ENCODE peak calls at places on chromosomes 13 and 19, in five cellular contexts. V is NCI-H2029; I is left kidney; Y is stimulated activated CD4-positive, alpha-beta T cell treated with anti-CD3 and anti-CD28 coated beads, Interleukin-2, amount 100 ng/mL, for 48 hours; C is amniotic stem cell. Z is an unnamed sample.

GRCh38 chr13:34748078-34748477 is 194.0 kb upstream of the NBEA start:
- DNase-seq in I (no peak), Y (no peak), C (no peak), V (peak; percentile 71), Z (no peak)

GRCh38 chr13:109668433-109669233 is 117.8 kb downstream of the IRS2 start:
- DNase-seq in V (no peak), I (peak; percentile 38), C (no peak), Y (no peak), Z (no peak)

GRCh38 chr13:110323172-110323851 is 16.2 kb downstream of the COL4A2 start:
- DNase-seq in V (no peak), C (no peak), Y (no peak), I (no peak), Z (no peak)

GRCh38 chr13:24682353-24682752 is 2.1 kb downstream of the ATP12A start:
- DNase-seq in V (no peak), I (no peak), C (no peak), Y (no peak), Z (no peak)

GRCh38 chr19:15213715-15214381 is 13.1 kb upstream of the NOTCH3 start:
- DNase-seq in Y (no peak), V (no peak), I (peak; percentile 31), C (no peak), Z (no peak)

GRCh38 chr19:57280913-57281425 is 684 bp downstream of the ZNF460 start:
- DNase-seq in V (peak; percentile 29), C (no peak), Y (no peak), I (no peak), Z (peak; percentile 22)

GRCh38 chr13:112350300-112350699 is 25.9 kb upstream of the SPACA7 start:
- DNase-seq in C (no peak), Y (no peak), I (no peak), V (no peak), Z (no peak)

GRCh38 chr13:110055089-110055488 is 251.9 kb downstream of the COL4A1 start:
- DNase-seq in C (no peak), V (no peak), Y (no peak), I (no peak), Z (peak; percentile 19)

GRCh38 chr19:13861392-13861713 is 15.6 kb upstream of the NANOS3 start:
- DNase-seq in C (no peak), Y (no peak), V (no peak), I (no peak), Z (no peak)

GRCh38 chr13:46721054-46721453 is 75.9 kb downstream of the ESD start:
- DNase-seq in C (peak; percentile 22), V (no peak), Y (peak; percentile 15), I (peak; percentile 72), Z (peak; percentile 29)

GRCh38 chr13:74070065-74070464 is 64.1 kb downstream of the KLF12 start:
- DNase-seq in I (no peak), Y (no peak), C (no peak), V (no peak), Z (no peak)

GRCh38 chr19:43765109-43765876 is 10.5 kb upstream of the SMG9 start:
- DNase-seq in V (no peak), C (peak; percentile 93), Y (peak; percentile 75), I (no peak), Z (peak; percentile 94)

GRCh38 chr19:1019980-1020867 is 699 bp downstream of the TMEM259 start:
- DNase-seq in C (no peak), I (peak; percentile 39), V (no peak), Y (no peak), Z (no peak)

GRCh38 chr19:38658462-38659306 is 11.2 kb downstream of the ACTN4 start:
- DNase-seq in Y (no peak), V (peak; percentile 94), I (peak; percentile 85), C (peak; percentile 84), Z (no peak)

GRCh38 chr19:7444042-7444441 is 44.8 kb downstream of the PEX11G start:
- DNase-seq in C (no peak), Y (no peak), V (no peak), I (no peak), Z (no peak)

GRCh38 chr19:7647156-7647555 is 10.2 kb downstream of the STXBP2 start:
- DNase-seq in Y (no peak), C (no peak), I (no peak), V (no peak), Z (no peak)

GRCh38 chr19:49056101-49056901 is 1.2 kb downstream of the CGB7 start:
- DNase-seq in I (peak; percentile 77), Y (peak; percentile 34), C (no peak), V (no peak), Z (peak; percentile 57)

GRCh38 chr19:5137114-5137513 is 168.2 kb downstream of the KDM4B start:
- DNase-seq in I (no peak), C (no peak), V (no peak), Y (no peak), Z (no peak)

GRCh38 chr19:14310055-14310454 is 71.2 kb upstream of the ADGRE5 start:
- DNase-seq in I (no peak), C (no peak), Y (no peak), V (no peak), Z (no peak)

GRCh38 chr19:862529-863304 is 3.3 kb downstream of the CFD start:
- DNase-seq in Y (peak; percentile 61), I (peak; percentile 76), C (no peak), V (peak; percentile 82), Z (peak; percentile 80)

GRCh38 chr19:38229585-38230073 is 5.6 kb upstream of the DPF1 start:
- DNase-seq in V (peak; percentile 47), I (peak; percentile 96), Y (peak; percentile 63), C (peak; percentile 32), Z (peak; percentile 51)

GRCh38 chr19:53015159-53015558 is 1.4 kb downstream of the ERVV-1 start:
- DNase-seq in C (no peak), V (no peak), I (no peak), Y (no peak), Z (no peak)

GRCh38 chr19:35260694-35261304 is 8.0 kb upstream of the USF2 start:
- DNase-seq in I (no peak), C (no peak), V (no peak), Y (no peak), Z (no peak)

GRCh38 chr19:15449620-15450527 is at the start of gene WIZ:
- DNase-seq in I (peak; percentile 89), C (peak; percentile 22), Y (peak; percentile 78), V (peak; percentile 54), Z (peak; percentile 81)

GRCh38 chr19:49861127-49861526 is 6.2 kb downstream of the PNKP start:
- DNase-seq in C (no peak), I (peak; percentile 70), V (no peak), Y (no peak), Z (no peak)

GRCh38 chr13:100673376-100673830 is 1.2 kb downstream of the TMTC4 start:
- DNase-seq in V (no peak), C (no peak), Y (no peak), I (peak; percentile 67), Z (no peak)

GRCh38 chr13:102317593-102317992 is 84.3 kb downstream of the FGF14 start:
- DNase-seq in I (peak; percentile 48), Y (no peak), V (no peak), C (no peak), Z (no peak)

GRCh38 chr19:10009269-10009665 is 1.0 kb downstream of the COL5A3 start:
- DNase-seq in I (peak; percentile 83), V (no peak), C (no peak), Y (peak; percentile 19), Z (peak; percentile 18)

GRCh38 chr13:30892966-30893365 is 13.1 kb upstream of the MEDAG start:
- DNase-seq in Y (peak; percentile 15), C (peak; percentile 28), V (no peak), I (peak; percentile 84), Z (no peak)